ENCODE peak calls at places on chromosome 5, in five cellular contexts. T, S, X, P and L are unnamed samples.

GRCh38 chr5:33824516-33825195 is 67.1 kb downstream of the ADAMTS12 start:
- DNase-seq in T (no peak), P (no peak), S (no peak), X (no peak), L (no peak)

GRCh38 chr5:97142521-97143254 is at the start of gene LIX1:
- DNase-seq in S (peak), P (peak), T (no peak), X (peak), L (peak)

GRCh38 chr5:129019401-129019908 is 54.2 kb downstream of the SLC27A6 start:
- DNase-seq in P (no peak), S (no peak), T (no peak), X (no peak), L (no peak)

GRCh38 chr5:57348376-57348775 is 134.2 kb downstream of the ACTBL2 start:
- DNase-seq in S (no peak), X (no peak), T (peak), P (no peak), L (no peak)

GRCh38 chr5:154211611-154212390 is 21.3 kb downstream of the GALNT10 start:
- DNase-seq in X (no peak), S (peak), P (no peak), T (no peak), L (no peak)

GRCh38 chr5:75331-76320 is 16.3 kb upstream of the PLEKHG4B start:
- DNase-seq in S (no peak), X (no peak), P (no peak), T (no peak), L (no peak)

GRCh38 chr5:93584531-93585053 is 1.6 kb downstream of the NR2F1 start:
- DNase-seq in S (no peak), T (no peak), P (no peak), X (no peak), L (no peak)

GRCh38 chr5:13740471-13740870 is 204.0 kb downstream of the DNAH5 start:
- DNase-seq in P (no peak), X (no peak), S (no peak), T (no peak), L (no peak)

GRCh38 chr5:74810915-74811314 is 43.9 kb downstream of the NSA2 start:
- DNase-seq in X (no peak), T (no peak), P (no peak), S (peak), L (peak)

GRCh38 chr5:6043491-6044310 is 334.6 kb downstream of the MED10 start:
- DNase-seq in T (no peak), X (no peak), S (no peak), P (no peak), L (no peak)

GRCh38 chr5:133319905-133320520 is 268.2 kb downstream of the HSPA4 start:
- DNase-seq in T (no peak), S (no peak), X (no peak), P (no peak), L (no peak)

GRCh38 chr5:155010881-155011280 is 2.7 kb upstream of the KIF4B start:
- DNase-seq in T (no peak), X (no peak), P (no peak), S (no peak), L (no peak)

GRCh38 chr5:37554938-37555337 is 175.8 kb downstream of the WDR70 start:
- DNase-seq in X (peak), T (no peak), S (no peak), P (peak), L (no peak)

GRCh38 chr5:78504726-78505431 is 143.7 kb downstream of the LHFPL2 start:
- DNase-seq in S (peak), X (peak), T (peak), P (peak), L (peak)

GRCh38 chr5:180797256-180798192 is 5.1 kb downstream of the MGAT1 start:
- DNase-seq in P (no peak), T (no peak), S (no peak), X (no peak), L (no peak)

GRCh38 chr5:9456435-9457042 is 89.3 kb downstream of the SEMA5A start:
- DNase-seq in P (no peak), X (no peak), S (peak), T (no peak), L (no peak)

GRCh38 chr5:72063219-72063819 is 44.0 kb upstream of the MAP1B start:
- DNase-seq in S (peak), T (no peak), P (no peak), X (peak), L (no peak)

GRCh38 chr5:129904667-129905466 is 602 bp downstream of the CHSY3 start:
- DNase-seq in X (peak), P (no peak), T (peak), S (no peak), L (no peak)

GRCh38 chr5:98428806-98429205 is 344.7 kb upstream of the RGMB start:
- DNase-seq in T (no peak), X (no peak), S (no peak), P (no peak), L (no peak)